ENCODE peak calls at places on chromosomes 13 and 19, in eight cellular contexts. A is BE2C; B is activated naive CD4-positive, alpha-beta T cell treated with anti-CD3 and anti-CD28 coated beads, Interleukin-2, amount 50 U/mL, for 72 hours; M is spleen; E is ureter; Q is H9; H is epithelial cell of prostate; Y is NCI-H146. V is an unnamed sample.

GRCh38 chr19:49929121-49929610 is at the start of the genes ATF5 and NUP62:
- DNase-seq in M (peak), Q (peak), H (no peak), A (peak), Y (peak), B (peak), E (peak), V (peak)

GRCh38 chr13:60591348-60591747 is 194.3 kb downstream of the TDRD3 start:
- DNase-seq in H (peak), Y (no peak), Q (no peak), M (no peak), E (no peak), A (no peak), B (no peak), V (no peak)

GRCh38 chr19:1177322-1178114 is 3.5 kb upstream of the SBNO2 start:
- DNase-seq in M (no peak), Y (no peak), A (no peak), H (peak), E (peak), Q (no peak), B (no peak), V (no peak)

GRCh38 chr13:33251131-33251629 is 34.4 kb downstream of the STARD13 start:
- DNase-seq in H (peak), M (no peak), E (no peak), Y (no peak), B (no peak), Q (no peak), A (peak), V (no peak)

GRCh38 chr13:50390503-50391248 is 375.4 kb downstream of the KCNRG start:
- DNase-seq in M (no peak), A (no peak), E (no peak), Q (no peak), H (no peak), Y (no peak), B (no peak), V (no peak)

GRCh38 chr13:50529154-50529882 is 314.2 kb downstream of the DLEU7 start:
- DNase-seq in Q (peak), A (peak), Y (peak), B (no peak), M (peak), H (peak), E (peak), V (peak)

GRCh38 chr19:39113199-39113598 is 12.4 kb upstream of the PAK4 start:
- DNase-seq in Y (no peak), M (no peak), B (no peak), A (no peak), Q (no peak), H (no peak), E (no peak), V (no peak)

GRCh38 chr19:13401388-13401787 is 104.9 kb downstream of the CACNA1A start:
- DNase-seq in M (no peak), B (no peak), Y (no peak), A (peak), H (no peak), Q (peak), E (no peak), V (no peak)

GRCh38 chr13:76885203-76886004 is 801 bp downstream of the KCTD12 start:
- DNase-seq in Y (peak), A (peak), E (peak), H (no peak), B (peak), Q (peak), M (peak), V (peak)

GRCh38 chr13:28819046-28819747 is 942 bp upstream of the MTUS2 start:
- DNase-seq in A (peak), Q (no peak), H (no peak), M (no peak), E (no peak), B (no peak), Y (no peak), V (no peak)

GRCh38 chr19:35975608-35976214 is 19.3 kb upstream of the SDHAF1 start:
- DNase-seq in E (no peak), Y (no peak), A (no peak), Q (no peak), B (no peak), M (no peak), H (no peak), V (no peak)

GRCh38 chr13:70189981-70190380 is 81.7 kb upstream of the KLHL1 start:
- DNase-seq in B (no peak), H (no peak), M (no peak), Y (peak), A (no peak), Q (no peak), E (no peak), V (no peak)

GRCh38 chr13:95124959-95125358 is 176.3 kb downstream of the ABCC4 start:
- DNase-seq in A (no peak), H (no peak), Y (no peak), B (no peak), E (no peak), Q (no peak), M (no peak), V (no peak)

GRCh38 chr13:21106089-21106488 is 44.7 kb upstream of the LATS2 start:
- DNase-seq in B (no peak), Q (no peak), Y (no peak), H (no peak), A (no peak), E (no peak), M (no peak), V (no peak)

GRCh38 chr19:719636-720377 is 11.1 kb downstream of the PALM start:
- DNase-seq in B (no peak), H (no peak), Y (no peak), A (peak), M (no peak), Q (no peak), E (no peak), V (no peak)

GRCh38 chr13:66513728-66514127 is 716.4 kb downstream of the PCDH9 start:
- DNase-seq in B (no peak), M (no peak), A (no peak), E (no peak), Q (no peak), H (no peak), Y (no peak), V (no peak)

GRCh38 chr13:112769615-112770014 is 79.8 kb downstream of the ATP11A start:
- DNase-seq in Y (no peak), H (no peak), M (no peak), A (no peak), B (no peak), Q (peak), E (no peak), V (no peak)

GRCh38 chr19:3233831-3234230 is 9.4 kb downstream of the CELF5 start:
- DNase-seq in M (no peak), B (no peak), H (no peak), Q (peak), E (no peak), A (no peak), Y (no peak), V (no peak)

GRCh38 chr13:21361706-21362105 is 97.4 kb downstream of the ZDHHC20 start:
- DNase-seq in A (no peak), H (no peak), E (no peak), B (no peak), Y (no peak), M (no peak), Q (no peak), V (no peak)

GRCh38 chr13:101325423-101325822 is 90.9 kb downstream of the NALCN start:
- DNase-seq in H (no peak), E (no peak), B (no peak), M (no peak), Q (no peak), A (no peak), Y (peak), V (no peak)

GRCh38 chr19:54137913-54138776 is 583 bp downstream of the CNOT3 start:
- DNase-seq in A (peak), Y (peak), Q (no peak), B (no peak), E (peak), H (no peak), M (peak), V (no peak)

GRCh38 chr13:33125821-33126570 is 109.8 kb downstream of the KL start:
- DNase-seq in A (peak), Q (peak), Y (no peak), B (no peak), E (peak), H (peak), M (no peak), V (peak)

GRCh38 chr13:98768522-98768921 is 16.1 kb upstream of the SLC15A1 start:
- DNase-seq in A (no peak), M (no peak), E (no peak), H (no peak), Q (no peak), B (no peak), Y (no peak), V (no peak)

GRCh38 chr13:26017196-26017921 is 34.5 kb downstream of the SHISA2 start:
- DNase-seq in H (no peak), M (no peak), Y (no peak), B (no peak), E (no peak), Q (no peak), A (no peak), V (no peak)

GRCh38 chr13:107034236-107034635 is 466.3 kb upstream of the ARGLU1 start:
- DNase-seq in A (no peak), M (no peak), Y (no peak), H (no peak), B (no peak), E (no peak), Q (no peak), V (no peak)

GRCh38 chr19:50361290-50362029 is 4.0 kb downstream of the NAPSA start:
- DNase-seq in E (no peak), A (no peak), Y (no peak), H (no peak), Q (no peak), M (no peak), B (no peak), V (no peak)

GRCh38 chr19:18736415-18737336 is 53.2 kb downstream of the CRTC1 start:
- DNase-seq in B (no peak), Q (no peak), H (no peak), M (no peak), A (peak), Y (peak), E (no peak), V (no peak)

V was measured in heart right ventricle.